ENCODE peak calls at places on chromosomes 13 and 19, in six cellular contexts. Q is NCI-H82; S is MV-4-11; D is activated CD8-positive, alpha-beta memory T cell treated with anti-CD3 and anti-CD28 coated beads for 4 hours; U is astrocyte of the hippocampus; Z is CD8-positive, alpha-beta memory T cell. H is an unnamed sample.

GRCh38 chr19:17180997-17181702 is 34.0 kb upstream of the USE1 start:
- DNase-seq in Q (no peak), S (no peak), D (no peak), U (no peak), Z (no peak), H (no peak)

GRCh38 chr13:101942038-101942437 is 459.8 kb downstream of the FGF14 start:
- DNase-seq in Q (peak; percentile 92), S (no peak), D (no peak), U (peak; percentile 77), Z (no peak), H (no peak)

GRCh38 chr19:20244356-20244755 is 77.3 kb downstream of the ZNF486 start:
- DNase-seq in Q (no peak), S (no peak), D (no peak), U (no peak), Z (no peak), H (no peak)

GRCh38 chr13:76825415-76825814 is 60.8 kb downstream of the KCTD12 start:
- DNase-seq in Q (peak; percentile 40), S (no peak), D (no peak), U (peak; percentile 11), Z (no peak), H (no peak)

GRCh38 chr19:31350693-31351211 is 1.5 kb upstream of the TSHZ3 start:
- DNase-seq in Q (peak; percentile 57), S (no peak), D (no peak), U (peak; percentile 85), Z (peak; percentile 22), H (no peak)

GRCh38 chr19:38650180-38650775 is 2.8 kb downstream of the ACTN4 start:
- DNase-seq in Q (peak; percentile 59), S (no peak), D (no peak), U (peak; percentile 47), Z (no peak), H (no peak)

GRCh38 chr13:51559916-51560315 is 24.3 kb upstream of the WDFY2 start:
- DNase-seq in Q (no peak), S (peak; percentile 92), D (no peak), U (no peak), Z (no peak), H (no peak)

GRCh38 chr19:54201172-54201701 is 579 bp downstream of the RPS9 start:
- DNase-seq in Q (no peak), S (no peak), D (no peak), U (no peak), Z (no peak), H (no peak)

GRCh38 chr19:17772172-17772571 is 20.9 kb downstream of the FCHO1 start:
- DNase-seq in Q (peak; percentile 54), S (peak; percentile 53), D (no peak), U (no peak), Z (no peak), H (no peak)

GRCh38 chr13:111474136-111475002 is 153.9 kb downstream of the TEX29 start:
- DNase-seq in Q (peak; percentile 74), S (peak; percentile 9), D (no peak), U (peak; percentile 66), Z (no peak), H (no peak)

GRCh38 chr19:3190921-3191805 is 5.4 kb downstream of the NCLN start:
- DNase-seq in Q (no peak), S (no peak), D (no peak), U (no peak), Z (no peak), H (no peak)

GRCh38 chr13:26460652-26461051 is 96.8 kb upstream of the WASF3 start:
- DNase-seq in Q (no peak), S (no peak), D (no peak), U (no peak), Z (no peak), H (no peak)

H was measured in T-helper 22 cell.